ENCODE peak calls at places on chromosomes 16 and 17, in six cellular contexts. One of them, this sample, is unnamed.
A peak's percentile ranks its signal among the peaks of the same experiment; 100 is the strongest.

GRCh38 chr16:56357291-56357764 is 68.0 kb downstream of the AMFR start:
- DNase-seq in GM12878: no peak
- DNase-seq in H1: peak; percentile 56
- DNase-seq in GM12892: no peak
- DNase-seq in K562: no peak
- DNase-seq in HepG2: no peak
- DNase-seq in this sample: peak; percentile 12

GRCh38 chr16:14525021-14525420 is 105.0 kb downstream of the PARN start:
- DNase-seq in GM12878: no peak
- DNase-seq in H1: no peak
- DNase-seq in GM12892: no peak
- DNase-seq in K562: no peak
- DNase-seq in HepG2: no peak
- DNase-seq in this sample: no peak

GRCh38 chr17:76523084-76524037 is 14.1 kb downstream of the CYGB start:
- DNase-seq in GM12878: no peak
- DNase-seq in H1: peak; percentile 96
- DNase-seq in GM12892: peak; percentile 85
- DNase-seq in K562: peak; percentile 84
- DNase-seq in HepG2: peak; percentile 53
- DNase-seq in this sample: peak; percentile 83

GRCh38 chr16:80122155-80122554 is 418.6 kb upstream of the DYNLRB2 start:
- DNase-seq in GM12878: no peak
- DNase-seq in H1: no peak
- DNase-seq in GM12892: no peak
- DNase-seq in K562: no peak
- DNase-seq in HepG2: no peak
- DNase-seq in this sample: no peak

GRCh38 chr16:70454221-70455034 is at the start of gene FCSK:
- DNase-seq in GM12878: no peak
- DNase-seq in H1: peak; percentile 89
- DNase-seq in GM12892: peak; percentile 85
- DNase-seq in K562: peak; percentile 83
- DNase-seq in HepG2: peak; percentile 88
- DNase-seq in this sample: peak; percentile 86

GRCh38 chr17:50556803-50557202 is 3.7 kb upstream of the CACNA1G start:
- DNase-seq in GM12878: no peak
- DNase-seq in H1: no peak
- DNase-seq in GM12892: no peak
- DNase-seq in K562: no peak
- DNase-seq in HepG2: no peak
- DNase-seq in this sample: no peak

GRCh38 chr16:75764154-75764768 is 38.0 kb upstream of the CPHXL start:
- DNase-seq in GM12878: peak; percentile 53
- DNase-seq in H1: peak; percentile 53
- DNase-seq in GM12892: peak; percentile 20
- DNase-seq in K562: peak; percentile 72
- DNase-seq in HepG2: peak; percentile 69
- DNase-seq in this sample: peak; percentile 26

GRCh38 chr17:73861543-73861942 is 217.3 kb upstream of the SDK2 start:
- DNase-seq in GM12878: no peak
- DNase-seq in H1: no peak
- DNase-seq in GM12892: no peak
- DNase-seq in K562: no peak
- DNase-seq in HepG2: no peak
- DNase-seq in this sample: no peak

DNA sequence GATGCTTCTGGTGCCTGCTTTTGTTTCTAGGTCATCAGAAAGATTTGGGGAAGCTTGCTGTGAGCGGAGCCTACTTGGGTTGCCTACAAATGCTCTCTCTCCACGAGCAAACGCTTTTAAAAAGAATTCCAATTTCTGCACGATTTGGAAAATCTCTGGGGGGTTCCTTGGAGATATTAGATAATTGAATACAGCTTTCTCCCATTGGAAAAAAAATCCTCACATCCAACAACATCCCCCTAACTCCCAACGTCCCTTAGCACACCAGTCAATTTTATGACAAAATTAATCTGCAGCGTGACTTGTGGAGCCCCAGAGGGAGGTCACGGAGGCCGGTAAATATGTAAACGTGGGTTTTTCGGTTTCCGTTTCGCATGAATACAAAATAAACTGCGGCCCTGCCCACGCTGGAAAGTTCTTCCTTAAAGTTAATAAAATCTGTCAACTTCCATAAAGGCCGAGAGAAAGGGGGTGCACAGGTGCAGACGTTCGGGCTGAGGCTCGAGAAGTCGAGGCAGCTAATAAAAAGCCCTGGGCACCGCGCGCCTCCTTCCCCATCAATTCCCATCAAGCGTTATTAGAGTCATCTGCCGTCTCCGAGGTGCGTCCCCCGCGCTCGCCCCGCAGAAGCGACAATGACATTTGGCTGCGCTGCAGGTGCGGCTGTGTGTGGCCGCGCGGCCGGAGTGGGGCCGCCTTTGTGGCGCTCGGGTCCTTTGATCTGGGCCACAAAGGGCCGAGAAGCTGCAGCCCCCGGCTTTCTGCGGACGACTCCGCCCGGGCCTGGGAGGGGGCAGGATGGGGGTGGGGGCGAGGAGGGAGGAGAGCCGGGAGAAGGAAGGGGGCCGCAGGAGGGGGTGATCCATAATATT is 37.6 kb downstream of the SALL1 start:
- DNase-seq in GM12878: no peak
- DNase-seq in H1: no peak
- DNase-seq in GM12892: no peak
- DNase-seq in K562: no peak
- DNase-seq in HepG2: no peak
- DNase-seq in this sample: no peak
- TF ChIP-seq TAF1 in GM12878: no peak
- TF ChIP-seq TAF1 in H1: no peak
- TF ChIP-seq TAF1 in GM12892: no peak
- TF ChIP-seq TAF1 in K562: no peak
- TF ChIP-seq TAF1 in HepG2: no peak
- TF ChIP-seq TAF1 in this sample: no peak

GRCh38 chr16:64421515-64421914 is 700.3 kb downstream of the CDH11 start:
- DNase-seq in GM12878: no peak
- DNase-seq in H1: no peak
- DNase-seq in GM12892: no peak
- DNase-seq in K562: no peak
- DNase-seq in HepG2: no peak
- DNase-seq in this sample: no peak

GRCh38 chr16:64412578-64413280 is 709.1 kb downstream of the CDH11 start:
- DNase-seq in GM12878: no peak
- DNase-seq in H1: no peak
- DNase-seq in GM12892: no peak
- DNase-seq in K562: no peak
- DNase-seq in HepG2: no peak
- DNase-seq in this sample: no peak

GRCh38 chr16:64419832-64420231 is 702.0 kb downstream of the CDH11 start:
- DNase-seq in GM12878: no peak
- DNase-seq in H1: no peak
- DNase-seq in GM12892: no peak
- DNase-seq in K562: no peak
- DNase-seq in HepG2: no peak
- DNase-seq in this sample: no peak

GRCh38 chr16:64417711-64418227 is 704.1 kb downstream of the CDH11 start:
- DNase-seq in GM12878: no peak
- DNase-seq in H1: no peak
- DNase-seq in GM12892: no peak
- DNase-seq in K562: no peak
- DNase-seq in HepG2: no peak
- DNase-seq in this sample: no peak

DNA sequence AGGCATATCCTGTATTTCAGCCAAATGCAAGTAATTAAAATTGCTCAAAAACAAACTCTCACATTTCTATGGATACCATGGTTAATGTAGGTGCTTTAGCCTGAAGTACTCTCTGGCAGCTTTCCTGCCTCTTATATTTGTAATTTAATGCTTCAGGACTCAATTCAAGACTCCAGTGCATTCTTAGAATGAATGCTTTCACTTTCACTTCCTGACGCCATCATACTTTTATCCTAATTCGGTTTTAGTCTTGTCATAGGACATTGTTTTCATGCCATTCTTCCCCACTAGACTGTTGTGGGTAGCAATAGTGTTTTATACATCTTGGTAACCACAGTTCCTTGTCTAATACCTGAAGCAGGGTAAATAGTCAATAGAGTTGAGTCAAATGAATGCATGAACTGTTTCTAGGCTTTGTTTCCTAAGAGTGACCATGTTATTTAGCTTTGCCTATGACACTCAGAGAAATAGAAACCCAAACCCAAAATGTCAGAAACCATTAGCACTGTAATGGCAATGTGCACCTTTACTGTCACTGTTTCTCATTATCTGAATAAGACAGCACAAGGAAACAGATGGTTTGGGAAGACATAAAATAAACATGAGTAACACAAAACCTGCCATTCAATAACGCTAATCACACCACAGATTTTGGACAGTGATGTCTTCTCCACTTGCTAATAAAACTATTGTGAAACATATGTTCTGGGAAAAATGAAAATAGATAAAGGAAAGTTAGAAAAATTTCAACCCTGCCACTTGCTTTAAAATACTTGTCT is 705.4 kb downstream of the CDH11 start:
- DNase-seq in GM12878: no peak
- DNase-seq in H1: no peak
- DNase-seq in GM12892: no peak
- DNase-seq in K562: no peak
- DNase-seq in HepG2: no peak
- DNase-seq in this sample: no peak
- TF ChIP-seq POLR2A in GM12878: no peak
- TF ChIP-seq POLR2A in H1: no peak
- TF ChIP-seq POLR2A in GM12892: no peak
- TF ChIP-seq POLR2A in K562: no peak
- TF ChIP-seq POLR2A in HepG2: no peak
- TF ChIP-seq POLR2A in this sample: no peak

GRCh38 chr16:83438326-83438725 is 369.5 kb upstream of the HSBP1 start:
- DNase-seq in GM12878: no peak
- DNase-seq in H1: no peak
- DNase-seq in GM12892: no peak
- DNase-seq in K562: no peak
- DNase-seq in HepG2: no peak
- DNase-seq in this sample: no peak

GRCh38 chr16:83447560-83447959 is 360.2 kb upstream of the HSBP1 start:
- DNase-seq in GM12878: no peak
- DNase-seq in H1: no peak
- DNase-seq in GM12892: no peak
- DNase-seq in K562: no peak
- DNase-seq in HepG2: no peak
- DNase-seq in this sample: no peak

GRCh38 chr16:83439412-83439811 is 368.4 kb upstream of the HSBP1 start:
- DNase-seq in GM12878: no peak
- DNase-seq in H1: no peak
- DNase-seq in GM12892: no peak
- DNase-seq in K562: no peak
- DNase-seq in HepG2: no peak
- DNase-seq in this sample: no peak

GRCh38 chr16:83441523-83441922 is 366.3 kb upstream of the HSBP1 start:
- DNase-seq in GM12878: no peak
- DNase-seq in H1: no peak
- DNase-seq in GM12892: no peak
- DNase-seq in K562: no peak
- DNase-seq in HepG2: no peak
- DNase-seq in this sample: no peak

DNA sequence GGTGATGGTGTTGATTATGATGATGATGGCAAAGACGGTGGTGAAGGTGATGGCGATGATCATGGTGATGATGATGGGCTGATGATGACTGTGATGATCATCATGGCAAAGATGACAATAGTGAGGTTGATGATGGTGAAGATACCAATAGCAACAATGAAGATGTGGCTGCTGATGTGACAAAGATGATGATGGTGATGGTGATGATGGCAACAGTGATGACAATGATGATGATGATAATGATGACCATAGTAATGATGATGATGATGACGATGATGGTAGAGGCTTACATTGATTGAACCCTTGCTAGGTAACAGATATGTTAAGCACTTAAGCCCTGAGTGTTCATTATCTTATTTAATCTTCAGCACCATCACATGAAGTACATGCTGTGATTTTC is 363.8 kb upstream of the HSBP1 start:
- DNase-seq in GM12878: no peak
- DNase-seq in H1: no peak
- DNase-seq in GM12892: no peak
- DNase-seq in K562: no peak
- DNase-seq in HepG2: no peak
- DNase-seq in this sample: no peak
- TF ChIP-seq TAF1 in GM12878: no peak
- TF ChIP-seq TAF1 in H1: no peak
- TF ChIP-seq TAF1 in GM12892: no peak
- TF ChIP-seq TAF1 in K562: no peak
- TF ChIP-seq TAF1 in HepG2: no peak
- TF ChIP-seq TAF1 in this sample: no peak

GRCh38 chr17:57889252-57889651 is 39.4 kb upstream of the MRPS23 start:
- DNase-seq in GM12878: no peak
- DNase-seq in H1: no peak
- DNase-seq in GM12892: no peak
- DNase-seq in K562: no peak
- DNase-seq in HepG2: no peak
- DNase-seq in this sample: no peak

GRCh38 chr17:57892146-57892819 is 42.4 kb upstream of the MRPS23 start:
- DNase-seq in GM12878: no peak
- DNase-seq in H1: peak; percentile 99
- DNase-seq in GM12892: peak; percentile 82
- DNase-seq in K562: peak; percentile 82
- DNase-seq in HepG2: peak; percentile 84
- DNase-seq in this sample: peak; percentile 80

GRCh38 chr17:57888311-57889216 is 38.7 kb upstream of the MRPS23 start:
- DNase-seq in GM12878: no peak
- DNase-seq in H1: no peak
- DNase-seq in GM12892: no peak
- DNase-seq in K562: no peak
- DNase-seq in HepG2: no peak
- DNase-seq in this sample: no peak

GRCh38 chr17:57890857-57891232 is 41.0 kb upstream of the MRPS23 start:
- DNase-seq in GM12878: no peak
- DNase-seq in H1: no peak
- DNase-seq in GM12892: no peak
- DNase-seq in K562: no peak
- DNase-seq in HepG2: no peak
- DNase-seq in this sample: no peak

GRCh38 chr17:57889892-57890856 is 40.3 kb upstream of the MRPS23 start:
- DNase-seq in GM12878: no peak
- DNase-seq in H1: no peak
- DNase-seq in GM12892: no peak
- DNase-seq in K562: no peak
- DNase-seq in HepG2: no peak
- DNase-seq in this sample: no peak
- TF ChIP-seq POLR2A in GM12878: no peak
- TF ChIP-seq POLR2A in H1: no peak
- TF ChIP-seq POLR2A in GM12892: no peak
- TF ChIP-seq POLR2A in K562: no peak
- TF ChIP-seq POLR2A in HepG2: no peak
- TF ChIP-seq POLR2A in this sample: no peak